ENCODE peak calls at places on chromosomes 13 and 19, in four cellular contexts. One of them, this sample, is unnamed.

GRCh38 chr19:30997222-30997621 is 352.0 kb downstream of the TSHZ3 start:
- DNase-seq in ascending aorta: no peak
- DNase-seq in B cell: no peak
- DNase-seq in tibial artery: no peak
- DNase-seq in this sample: no peak

GRCh38 chr13:22061371-22061805 is 390.5 kb downstream of the FGF9 start:
- DNase-seq in ascending aorta: no peak
- DNase-seq in B cell: peak
- DNase-seq in tibial artery: no peak
- DNase-seq in this sample: no peak

GRCh38 chr19:28316464-28316863 is 896.5 kb downstream of the UQCRFS1 start:
- DNase-seq in ascending aorta: no peak
- DNase-seq in B cell: no peak
- DNase-seq in tibial artery: no peak
- DNase-seq in this sample: no peak

GRCh38 chr13:98512774-98513327 is 64.1 kb downstream of the STK24 start:
- DNase-seq in ascending aorta: no peak
- DNase-seq in B cell: no peak
- DNase-seq in tibial artery: no peak
- DNase-seq in this sample: no peak

GRCh38 chr13:113224486-113224885 is 15.1 kb downstream of the CUL4A start:
- DNase-seq in ascending aorta: no peak
- DNase-seq in B cell: no peak
- DNase-seq in tibial artery: no peak
- DNase-seq in this sample: no peak

GRCh38 chr19:7373862-7374261 is 25.1 kb downstream of the ARHGEF18 start:
- DNase-seq in ascending aorta: no peak
- DNase-seq in B cell: no peak
- DNase-seq in tibial artery: no peak
- DNase-seq in this sample: no peak

GRCh38 chr19:57664269-57665127 is 4.2 kb upstream of the ZSCAN4 start:
- DNase-seq in ascending aorta: no peak
- DNase-seq in B cell: peak
- DNase-seq in tibial artery: no peak
- DNase-seq in this sample: peak

GRCh38 chr19:7533925-7534480 is 1.5 kb upstream of the PNPLA6 start:
- DNase-seq in ascending aorta: no peak
- DNase-seq in B cell: peak
- DNase-seq in tibial artery: peak
- DNase-seq in this sample: peak

GRCh38 chr13:51502206-51502651 is 49.4 kb upstream of the INTS6 start:
- DNase-seq in ascending aorta: no peak
- DNase-seq in B cell: no peak
- DNase-seq in tibial artery: no peak
- DNase-seq in this sample: no peak

GRCh38 chr13:46683879-46684278 is 113.1 kb downstream of the ESD start:
- DNase-seq in ascending aorta: no peak
- DNase-seq in B cell: no peak
- DNase-seq in tibial artery: no peak
- DNase-seq in this sample: no peak

GRCh38 chr19:47421844-47422395 is 2.6 kb upstream of the MEIS3 start:
- DNase-seq in ascending aorta: no peak
- DNase-seq in B cell: no peak
- DNase-seq in tibial artery: no peak
- DNase-seq in this sample: no peak

GRCh38 chr13:51797664-51798488 is 6.1 kb downstream of the DHRS12 start:
- DNase-seq in ascending aorta: no peak
- DNase-seq in B cell: peak
- DNase-seq in tibial artery: no peak
- DNase-seq in this sample: peak

GRCh38 chr13:75492389-75492788 is 10.4 kb upstream of the TBC1D4 start:
- DNase-seq in ascending aorta: no peak
- DNase-seq in B cell: no peak
- DNase-seq in tibial artery: no peak
- DNase-seq in this sample: no peak

GRCh38 chr19:18328340-18329034 is 5.6 kb upstream of the LSM4 start:
- DNase-seq in ascending aorta: peak
- DNase-seq in B cell: peak
- DNase-seq in tibial artery: peak
- DNase-seq in this sample: peak

GRCh38 chr13:87975035-87975434 is 303.9 kb downstream of the SLITRK5 start:
- DNase-seq in ascending aorta: no peak
- DNase-seq in B cell: no peak
- DNase-seq in tibial artery: no peak
- DNase-seq in this sample: no peak

GRCh38 chr19:23160766-23161165 is 43.9 kb downstream of the ZNF730 start:
- DNase-seq in ascending aorta: no peak
- DNase-seq in B cell: no peak
- DNase-seq in tibial artery: no peak
- DNase-seq in this sample: no peak

GRCh38 chr19:30070198-30070969 is 128.3 kb downstream of the URI1 start:
- DNase-seq in ascending aorta: no peak
- DNase-seq in B cell: no peak
- DNase-seq in tibial artery: no peak
- DNase-seq in this sample: no peak

GRCh38 chr19:45451181-45451849 is 16.5 kb upstream of the FOSB start:
- DNase-seq in ascending aorta: no peak
- DNase-seq in B cell: peak
- DNase-seq in tibial artery: peak
- DNase-seq in this sample: no peak

GRCh38 chr13:61685683-61686013 is 270.0 kb upstream of the PCDH20 start:
- DNase-seq in ascending aorta: no peak
- DNase-seq in B cell: no peak
- DNase-seq in tibial artery: no peak
- DNase-seq in this sample: no peak

GRCh38 chr19:51301266-51301665 is 10.2 kb upstream of the IGLON5 start:
- DNase-seq in ascending aorta: no peak
- DNase-seq in B cell: no peak
- DNase-seq in tibial artery: no peak
- DNase-seq in this sample: no peak

GRCh38 chr13:31385534-31385933 is 185.8 kb downstream of the B3GLCT start:
- DNase-seq in ascending aorta: no peak
- DNase-seq in B cell: no peak
- DNase-seq in tibial artery: no peak
- DNase-seq in this sample: no peak

GRCh38 chr19:48123907-48124675 is 13.5 kb upstream of the PLA2G4C start:
- DNase-seq in ascending aorta: no peak
- DNase-seq in B cell: no peak
- DNase-seq in tibial artery: no peak
- DNase-seq in this sample: no peak

GRCh38 chr13:34174671-34175145 is 356.8 kb downstream of the RFC3 start:
- DNase-seq in ascending aorta: no peak
- DNase-seq in B cell: no peak
- DNase-seq in tibial artery: no peak
- DNase-seq in this sample: no peak

GRCh38 chr13:33284016-33284415 is 1.5 kb downstream of the STARD13 start:
- DNase-seq in ascending aorta: no peak
- DNase-seq in B cell: no peak
- DNase-seq in tibial artery: no peak
- DNase-seq in this sample: no peak

GRCh38 chr19:58330458-58330857 is 3.7 kb downstream of the ZSCAN22 start:
- DNase-seq in ascending aorta: no peak
- DNase-seq in B cell: no peak
- DNase-seq in tibial artery: no peak
- DNase-seq in this sample: no peak

GRCh38 chr19:18771328-18772242 is 19.5 kb downstream of the COMP start:
- DNase-seq in ascending aorta: no peak
- DNase-seq in B cell: no peak
- DNase-seq in tibial artery: no peak
- DNase-seq in this sample: no peak

GRCh38 chr13:98144501-98145350 is 1.8 kb downstream of the FARP1 start:
- DNase-seq in ascending aorta: no peak
- DNase-seq in B cell: no peak
- DNase-seq in tibial artery: no peak
- DNase-seq in this sample: no peak

GRCh38 chr13:112756081-112756480 is 66.2 kb downstream of the ATP11A start:
- DNase-seq in ascending aorta: no peak
- DNase-seq in B cell: no peak
- DNase-seq in tibial artery: no peak
- DNase-seq in this sample: no peak

GRCh38 chr13:49933511-49933910 is 2.6 kb downstream of the SPRYD7 start:
- DNase-seq in ascending aorta: no peak
- DNase-seq in B cell: no peak
- DNase-seq in tibial artery: no peak
- DNase-seq in this sample: no peak

GRCh38 chr13:33639158-33639557 is 178.8 kb upstream of the RFC3 start:
- DNase-seq in ascending aorta: no peak
- DNase-seq in B cell: no peak
- DNase-seq in tibial artery: peak
- DNase-seq in this sample: no peak

GRCh38 chr19:11247391-11247790 is 8.0 kb downstream of the ANGPTL8 start:
- DNase-seq in ascending aorta: no peak
- DNase-seq in B cell: no peak
- DNase-seq in tibial artery: peak
- DNase-seq in this sample: no peak

GRCh38 chr19:50398675-50399367 is 14.7 kb downstream of the POLD1 start:
- DNase-seq in ascending aorta: no peak
- DNase-seq in B cell: no peak
- DNase-seq in tibial artery: no peak
- DNase-seq in this sample: no peak

GRCh38 chr19:16627194-16627927 is 643 bp downstream of the MED26 start:
- DNase-seq in ascending aorta: no peak
- DNase-seq in B cell: peak
- DNase-seq in tibial artery: no peak
- DNase-seq in this sample: no peak
- TF ChIP-seq CTCF in ascending aorta: no peak
- TF ChIP-seq CTCF in B cell: no peak
- TF ChIP-seq CTCF in tibial artery: no peak
- TF ChIP-seq CTCF in this sample: no peak

GRCh38 chr19:34452671-34453253 is 24.6 kb downstream of the UBA2 start:
- DNase-seq in ascending aorta: no peak
- DNase-seq in B cell: no peak
- DNase-seq in tibial artery: no peak
- DNase-seq in this sample: no peak

DNA sequence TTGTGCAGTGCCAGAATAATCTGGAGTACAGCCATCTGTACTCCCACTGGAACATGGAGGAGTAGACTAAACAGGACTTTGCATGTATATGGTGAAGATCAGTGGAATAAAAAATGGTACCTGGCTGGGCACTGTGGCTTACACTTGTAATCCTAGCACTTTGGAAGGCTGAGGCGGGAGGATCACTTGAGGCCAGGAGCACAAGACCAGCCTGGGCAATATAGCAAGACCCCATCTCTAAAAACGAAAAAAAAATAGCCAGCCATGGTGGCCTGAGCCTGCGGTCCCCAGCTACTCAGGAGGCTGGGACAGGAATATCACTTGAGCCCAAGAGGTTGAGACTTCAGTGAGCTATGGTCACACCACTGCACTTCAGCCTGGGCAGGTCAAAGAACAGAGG is 20.0 kb downstream of the UBA2 start:
- DNase-seq in ascending aorta: no peak
- DNase-seq in B cell: no peak
- DNase-seq in tibial artery: no peak
- DNase-seq in this sample: no peak
- TF ChIP-seq CTCF in ascending aorta: no peak
- TF ChIP-seq CTCF in B cell: no peak
- TF ChIP-seq CTCF in tibial artery: no peak
- TF ChIP-seq CTCF in this sample: no peak

DNA sequence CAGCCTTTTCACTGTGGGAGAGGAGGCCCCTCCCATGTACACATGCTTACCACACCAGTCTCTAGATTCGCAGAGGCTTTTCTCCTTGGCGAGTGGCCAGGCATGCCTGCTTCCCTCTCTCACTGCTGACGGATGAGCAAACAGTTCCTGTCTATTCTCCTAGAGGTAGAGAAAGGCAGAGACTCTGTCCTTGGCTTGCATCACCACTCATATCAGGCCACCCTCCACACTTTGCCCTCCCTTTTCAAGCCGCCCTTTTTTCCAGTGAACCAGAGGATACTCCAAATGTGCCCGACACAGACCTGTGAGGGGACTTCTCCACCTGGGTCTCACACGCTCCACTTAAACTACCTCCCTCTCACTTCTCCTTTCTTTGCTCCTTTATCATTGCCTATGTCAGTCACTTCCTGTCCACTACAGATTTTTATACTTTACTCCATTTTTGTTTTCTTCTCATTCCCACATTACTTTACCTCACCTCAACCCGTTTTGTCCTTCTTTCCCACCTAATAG is 284.6 kb downstream of the DNAJC15 start:
- DNase-seq in ascending aorta: peak
- DNase-seq in B cell: peak
- DNase-seq in tibial artery: peak
- DNase-seq in this sample: no peak
- TF ChIP-seq CTCF in ascending aorta: no peak
- TF ChIP-seq CTCF in B cell: no peak
- TF ChIP-seq CTCF in tibial artery: no peak
- TF ChIP-seq CTCF in this sample: no peak

GRCh38 chr19:55913643-55914268 is 18.4 kb downstream of the NLRP13 start:
- DNase-seq in ascending aorta: no peak
- DNase-seq in B cell: peak
- DNase-seq in tibial artery: no peak
- DNase-seq in this sample: no peak
- TF ChIP-seq CTCF in ascending aorta: no peak
- TF ChIP-seq CTCF in B cell: peak
- TF ChIP-seq CTCF in tibial artery: no peak
- TF ChIP-seq CTCF in this sample: no peak

GRCh38 chr19:13859361-13859880 is 17.5 kb upstream of the NANOS3 start:
- DNase-seq in ascending aorta: no peak
- DNase-seq in B cell: no peak
- DNase-seq in tibial artery: no peak
- DNase-seq in this sample: no peak
- TF ChIP-seq CTCF in ascending aorta: no peak
- TF ChIP-seq CTCF in B cell: no peak
- TF ChIP-seq CTCF in tibial artery: no peak
- TF ChIP-seq CTCF in this sample: no peak

GRCh38 chr13:48636550-48636949 is 17.2 kb upstream of the CYSLTR2 start:
- DNase-seq in ascending aorta: no peak
- DNase-seq in B cell: no peak
- DNase-seq in tibial artery: no peak
- DNase-seq in this sample: no peak
- TF ChIP-seq CTCF in ascending aorta: no peak
- TF ChIP-seq CTCF in B cell: no peak
- TF ChIP-seq CTCF in tibial artery: no peak
- TF ChIP-seq CTCF in this sample: no peak

DNA sequence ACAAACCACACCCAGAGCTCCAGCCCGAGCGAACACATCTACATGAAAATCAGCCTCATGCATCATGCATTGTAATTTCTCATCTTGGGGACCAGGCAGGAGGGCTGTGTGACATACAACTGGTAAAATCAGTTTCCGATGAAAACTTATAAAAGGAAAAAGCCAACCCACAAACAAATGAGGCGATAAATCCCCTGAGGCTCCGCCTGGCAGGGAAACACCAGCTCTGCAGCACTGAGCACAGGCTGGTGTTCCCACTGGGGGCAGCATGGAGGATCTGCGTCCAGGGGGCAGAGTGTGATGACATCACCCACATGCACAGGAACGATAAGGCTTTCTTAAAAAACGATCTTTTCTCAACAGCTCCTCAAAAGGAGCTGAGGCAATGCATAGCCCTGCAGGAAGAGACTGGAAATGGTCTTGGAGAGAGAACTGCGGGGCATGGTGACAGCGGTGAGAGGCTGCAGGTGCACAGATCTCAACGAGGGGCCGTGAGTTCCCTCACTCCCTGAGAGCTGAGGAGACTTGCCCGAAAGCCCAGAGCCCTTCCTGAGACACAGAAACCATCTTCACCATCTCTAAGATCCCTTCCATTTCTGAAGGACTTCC is 24.6 kb downstream of the SH3GL1 start:
- DNase-seq in ascending aorta: no peak
- DNase-seq in B cell: peak
- DNase-seq in tibial artery: peak
- DNase-seq in this sample: no peak
- TF ChIP-seq CTCF in ascending aorta: peak
- TF ChIP-seq CTCF in B cell: peak
- TF ChIP-seq CTCF in tibial artery: peak
- TF ChIP-seq CTCF in this sample: peak

This sample was measured in progenitor cell of endocrine pancreas.